ENCODE peak calls at places on chromosomes 2 and 18, in four cellular contexts. M, O, A and E are unnamed samples.

GRCh38 chr2:36403675-36404230 is 48.2 kb downstream of the CRIM1 start:
- DNase-seq in O (peak), M (no peak), A (no peak), E (no peak)

GRCh38 chr2:64652231-64653173 is 1.2 kb downstream of the SERTAD2 start:
- DNase-seq in M (no peak), A (peak), O (peak), E (no peak)

GRCh38 chr2:141641462-141641861 is 489.4 kb downstream of the LRP1B start:
- DNase-seq in M (no peak), O (peak), A (no peak), E (no peak)

GRCh38 chr2:26537826-26538475 is 60.0 kb upstream of the OTOF start:
- DNase-seq in O (no peak), A (no peak), M (no peak), E (no peak)

GRCh38 chr2:12045864-12046291 is 299.4 kb downstream of the LPIN1 start:
- DNase-seq in M (no peak), O (no peak), A (peak), E (no peak)

GRCh38 chr2:43174368-43175186 is 51.8 kb downstream of the ZFP36L2 start:
- DNase-seq in O (no peak), A (peak), M (no peak), E (peak)

GRCh38 chr2:119179951-119180350 is 21.4 kb upstream of the C1QL2 start:
- DNase-seq in M (no peak), A (no peak), O (no peak), E (no peak)

GRCh38 chr2:45578056-45578843 is 32.8 kb downstream of the SRBD1 start:
- DNase-seq in O (peak), M (no peak), A (peak), E (no peak)

GRCh38 chr2:85888020-85888744 is 608 bp downstream of the ST3GAL5 start:
- DNase-seq in O (peak), M (no peak), A (peak), E (peak)

GRCh38 chr18:49861659-49862058 is 48.3 kb upstream of the ACAA2 start:
- DNase-seq in A (peak), M (no peak), O (no peak), E (no peak)

GRCh38 chr2:109209412-109209811 is 80.4 kb downstream of the SH3RF3 start:
- DNase-seq in A (no peak), M (no peak), O (peak), E (no peak)

GRCh38 chr18:58005036-58005435 is 39.0 kb upstream of the NEDD4L start:
- DNase-seq in M (no peak), A (no peak), O (peak), E (no peak)

GRCh38 chr2:38095996-38096861 is 20.3 kb upstream of the CYP1B1 start:
- DNase-seq in M (no peak), O (peak), A (no peak), E (no peak)

GRCh38 chr2:1740714-1741584 is 3.4 kb downstream of the PXDN start:
- DNase-seq in M (no peak), O (no peak), A (no peak), E (no peak)

GRCh38 chr2:216221806-216222205 is 112.7 kb downstream of the XRCC5 start:
- DNase-seq in M (no peak), O (peak), A (no peak), E (no peak)